ENCODE peak calls at places on chromosomes 4 and X, in nine cellular contexts. K, T, P, L, C, O, J, Z and M are unnamed samples.

GRCh38 chr4:1794809-1795303 is 1.8 kb downstream of the FGFR3 start:
- DNase-seq in K (no peak), T (no peak), P (no peak), L (no peak), C (no peak), O (no peak), J (no peak), Z (no peak), M (no peak)

GRCh38 chr4:94976371-94977011 is 218.7 kb downstream of the BMPR1B start:
- DNase-seq in K (peak), T (peak), P (no peak), L (peak), C (no peak), O (no peak), J (no peak), Z (no peak), M (no peak)

GRCh38 chr4:129213692-129214091 is 117.7 kb downstream of the C4orf33 start:
- DNase-seq in K (no peak), T (no peak), P (no peak), L (no peak), C (no peak), O (no peak), J (no peak), Z (no peak), M (no peak)

GRCh38 chrX:73182502-73183114 is 32.0 kb downstream of the NAP1L2 start:
- DNase-seq in K (no peak), T (no peak), P (no peak), L (no peak), C (no peak), O (no peak), J (no peak), Z (no peak), M (no peak)

GRCh38 chrX:97070346-97070745 is 186.6 kb downstream of the RPA4 start:
- DNase-seq in K (no peak), T (no peak), P (no peak), L (peak), C (no peak), O (no peak), J (no peak), Z (no peak), M (no peak)

GRCh38 chrX:139932901-139933796 is at the start of gene ATP11C:
- DNase-seq in K (peak), T (peak), P (peak), L (peak), C (peak), O (peak), J (peak), Z (peak), M (peak)

GRCh38 chr4:176841730-176842129 is 49.0 kb upstream of the VEGFC start:
- DNase-seq in K (peak), T (peak), P (no peak), L (peak), C (no peak), O (peak), J (no peak), Z (no peak), M (no peak)

GRCh38 chr4:187996502-187997177 is 1.1 kb downstream of the ZFP42 start:
- DNase-seq in K (no peak), T (no peak), P (no peak), L (no peak), C (no peak), O (no peak), J (no peak), Z (no peak), M (no peak)

GRCh38 chr4:732911-733630 is 27.4 kb downstream of the PCGF3 start:
- DNase-seq in K (no peak), T (no peak), P (no peak), L (no peak), C (no peak), O (no peak), J (no peak), Z (no peak), M (no peak)

GRCh38 chrX:15292861-15293260 is 22.6 kb downstream of the ASB11 start:
- DNase-seq in K (peak), T (no peak), P (no peak), L (no peak), C (no peak), O (no peak), J (no peak), Z (no peak), M (no peak)

GRCh38 chrX:77652095-77652494 is 133.9 kb downstream of the ATRX start:
- DNase-seq in K (no peak), T (no peak), P (no peak), L (no peak), C (no peak), O (no peak), J (no peak), Z (no peak), M (no peak)

GRCh38 chrX:104921606-104922205 is 298.8 kb downstream of the TEX13A start:
- DNase-seq in K (no peak), T (no peak), P (no peak), L (no peak), C (no peak), O (no peak), J (peak), Z (no peak), M (no peak)

GRCh38 chr4:142126890-142127497 is 490.6 kb downstream of the IL15 start:
- DNase-seq in K (peak), T (peak), P (peak), L (peak), C (peak), O (peak), J (peak), Z (peak), M (no peak)

GRCh38 chr4:122783301-122784215 is 43.1 kb upstream of the FGF2 start:
- DNase-seq in K (peak), T (peak), P (no peak), L (peak), C (no peak), O (peak), J (peak), Z (no peak), M (no peak)

GRCh38 chrX:119605739-119606507 is at the start of gene NKRF:
- DNase-seq in K (peak), T (peak), P (peak), L (peak), C (peak), O (peak), J (peak), Z (peak), M (peak)

GRCh38 chr4:156751486-156751885 is 220.1 kb downstream of the PDGFC start:
- DNase-seq in K (peak), T (peak), P (peak), L (peak), C (no peak), O (no peak), J (no peak), Z (no peak), M (no peak)

GRCh38 chrX:9847071-9847470 is 60.8 kb downstream of the SHROOM2 start:
- DNase-seq in K (peak), T (peak), P (no peak), L (no peak), C (no peak), O (no peak), J (no peak), Z (no peak), M (no peak)

GRCh38 chr4:16268290-16268689 is 42.0 kb upstream of the TAPT1 start:
- DNase-seq in K (no peak), T (no peak), P (no peak), L (no peak), C (no peak), O (no peak), J (no peak), Z (no peak), M (no peak)

GRCh38 chr4:16267639-16268038 is 41.4 kb upstream of the TAPT1 start:
- DNase-seq in K (no peak), T (no peak), P (no peak), L (no peak), C (no peak), O (no peak), J (no peak), Z (no peak), M (no peak)

GRCh38 chr4:16265820-16266219 is 39.5 kb upstream of the TAPT1 start:
- DNase-seq in K (no peak), T (no peak), P (no peak), L (no peak), C (no peak), O (no peak), J (no peak), Z (no peak), M (no peak)

GRCh38 chr4:16269742-16270522 is 43.7 kb upstream of the TAPT1 start:
- DNase-seq in K (peak), T (peak), P (no peak), L (peak), C (no peak), O (peak), J (no peak), Z (no peak), M (no peak)

DNA sequence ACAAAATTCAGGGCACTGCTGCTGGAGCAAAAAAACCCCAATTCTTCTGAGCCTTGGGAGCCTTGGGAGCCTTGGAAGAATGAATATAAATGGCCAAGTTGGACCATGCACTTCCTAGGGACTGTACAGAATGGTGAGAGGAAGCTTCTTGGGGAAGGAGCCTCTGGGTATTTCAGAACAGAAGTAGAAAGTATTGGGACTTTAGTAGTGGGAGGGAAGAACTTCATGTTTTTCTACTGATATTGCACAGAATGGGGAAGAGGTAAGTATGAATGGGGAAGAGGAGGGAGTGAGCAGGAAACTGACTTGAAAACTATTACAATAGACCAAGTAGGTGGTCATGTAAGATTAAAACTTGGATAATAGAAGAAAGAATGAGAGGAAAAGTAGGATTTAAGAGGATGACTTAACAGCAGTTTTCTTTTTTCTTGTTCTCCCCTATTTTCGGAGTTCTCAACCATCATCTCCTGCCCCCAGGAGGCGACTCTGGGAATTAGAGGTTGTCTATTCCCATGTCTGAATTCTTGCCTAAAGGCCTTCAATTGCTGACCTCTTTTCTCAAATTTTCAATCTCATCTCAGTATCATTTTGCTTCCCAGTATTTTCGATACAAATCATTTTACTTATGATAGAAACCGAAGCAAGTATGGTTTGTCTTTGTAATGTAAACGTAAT is 44.5 kb upstream of the TAPT1 start:
- DNase-seq in K (no peak), T (no peak), P (no peak), L (no peak), C (no peak), O (no peak), J (no peak), Z (no peak), M (no peak)
- TF ChIP-seq CTCF in K (peak), T (peak), P (peak), L (peak), C (peak), O (no peak), J (no peak), Z (no peak), M (no peak)

DNA sequence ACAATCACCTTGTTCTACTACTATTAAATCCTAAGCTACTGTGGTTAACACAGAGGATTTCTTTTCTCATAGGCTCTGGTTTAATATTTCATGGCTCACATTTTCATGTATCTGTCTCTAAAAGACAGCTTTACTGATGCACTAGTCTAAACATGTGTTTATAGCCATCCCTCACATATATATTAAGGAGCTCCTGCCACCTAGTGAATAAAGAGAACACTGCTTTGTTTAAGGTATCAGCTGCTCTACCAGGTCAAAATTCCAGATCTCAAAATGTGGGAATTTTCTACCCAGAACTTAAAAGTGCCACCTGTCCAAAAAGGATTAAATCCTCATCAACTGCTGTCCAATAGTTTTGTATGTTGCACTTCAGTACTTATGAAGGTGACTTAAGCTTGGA is 188.5 kb upstream of the TEX13C start:
- DNase-seq in K (no peak), T (no peak), P (peak), L (no peak), C (no peak), O (no peak), J (no peak), Z (no peak), M (no peak)
- TF ChIP-seq CTCF in K (peak), T (no peak), P (peak), L (no peak), C (peak), O (no peak), J (no peak), Z (peak), M (no peak)

GRCh38 chrX:26192204-26192603 is at the start of gene MAGEB6:
- DNase-seq in K (no peak), T (no peak), P (no peak), L (no peak), C (no peak), O (no peak), J (no peak), Z (no peak), M (no peak)
- TF ChIP-seq CTCF in K (no peak), T (no peak), P (no peak), L (no peak), C (no peak), O (no peak), J (no peak), Z (no peak), M (no peak)

GRCh38 chr4:184649026-184649970 is at the start of the genes CASP3 and PRIMPOL:
- DNase-seq in K (peak), T (peak), P (peak), L (peak), C (peak), O (peak), J (peak), Z (peak), M (peak)
- TF ChIP-seq CTCF in K (peak), T (peak), P (peak), L (peak), C (peak), O (peak), J (no peak), Z (peak), M (no peak)

GRCh38 chrX:106397788-106398538 is 213.8 kb upstream of the RADX start:
- DNase-seq in K (no peak), T (peak), P (no peak), L (peak), C (no peak), O (no peak), J (no peak), Z (no peak), M (no peak)
- TF ChIP-seq CTCF in K (no peak), T (peak), P (no peak), L (no peak), C (no peak), O (no peak), J (no peak), Z (no peak), M (no peak)

GRCh38 chrX:12118134-12118533 is 20.1 kb upstream of the FRMPD4 start:
- DNase-seq in K (peak), T (no peak), P (no peak), L (no peak), C (no peak), O (no peak), J (no peak), Z (no peak), M (no peak)

GRCh38 chrX:12113321-12113720 is 25.0 kb upstream of the FRMPD4 start:
- DNase-seq in K (no peak), T (no peak), P (no peak), L (no peak), C (no peak), O (no peak), J (no peak), Z (no peak), M (no peak)

DNA sequence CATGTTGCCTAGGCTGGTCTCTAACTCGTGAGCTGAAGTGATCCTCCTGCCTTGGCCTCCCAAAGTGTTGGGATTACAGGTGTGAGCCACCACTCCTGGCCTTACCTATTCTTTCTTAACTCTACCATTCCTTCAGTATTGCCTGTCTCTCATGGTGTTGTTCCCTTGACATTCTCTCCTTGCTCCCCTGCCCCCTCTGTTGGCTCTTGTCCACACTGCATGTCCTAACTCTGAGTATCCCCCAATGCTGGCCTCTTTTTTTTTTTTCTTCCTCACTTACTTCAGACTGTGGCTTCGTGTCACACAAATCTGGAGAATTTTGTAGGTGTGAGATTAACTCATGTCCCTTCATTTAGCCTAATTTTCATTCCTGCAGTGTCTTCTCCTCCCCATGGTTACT is 22.9 kb upstream of the FRMPD4 start:
- DNase-seq in K (no peak), T (no peak), P (no peak), L (no peak), C (no peak), O (no peak), J (no peak), Z (no peak), M (no peak)
- TF ChIP-seq CTCF in K (no peak), T (no peak), P (no peak), L (no peak), C (peak), O (no peak), J (no peak), Z (peak), M (no peak)